ENCODE peak calls at places on chromosomes 1 and 21, in eight cellular contexts. One of them, this sample, is unnamed.

GRCh38 chr1:63557365-63557987 is 34.2 kb downstream of the EFCAB7 start:
- DNase-seq in astrocyte: peak
- DNase-seq in WERI-Rb-1: peak
- DNase-seq in HepG2: peak
- DNase-seq in epithelial cell of esophagus: peak
- DNase-seq in mesendoderm: peak
- DNase-seq in neuronal stem cell: peak
- DNase-seq in cardiac fibroblast: peak
- DNase-seq in this sample: peak

GRCh38 chr1:31424568-31424967 is 11.6 kb downstream of the SERINC2 start:
- DNase-seq in astrocyte: no peak
- DNase-seq in WERI-Rb-1: no peak
- DNase-seq in HepG2: no peak
- DNase-seq in epithelial cell of esophagus: no peak
- DNase-seq in mesendoderm: no peak
- DNase-seq in neuronal stem cell: no peak
- DNase-seq in cardiac fibroblast: no peak
- DNase-seq in this sample: no peak

GRCh38 chr1:11893907-11894251 is 32.3 kb downstream of the KIAA2013 start:
- DNase-seq in astrocyte: peak
- DNase-seq in WERI-Rb-1: peak
- DNase-seq in HepG2: peak
- DNase-seq in epithelial cell of esophagus: peak
- DNase-seq in mesendoderm: peak
- DNase-seq in neuronal stem cell: peak
- DNase-seq in cardiac fibroblast: peak
- DNase-seq in this sample: peak

GRCh38 chr1:178541829-178542553 is 29.1 kb downstream of the TEX35 start:
- DNase-seq in astrocyte: no peak
- DNase-seq in WERI-Rb-1: peak
- DNase-seq in HepG2: peak
- DNase-seq in epithelial cell of esophagus: peak
- DNase-seq in mesendoderm: peak
- DNase-seq in neuronal stem cell: no peak
- DNase-seq in cardiac fibroblast: peak
- DNase-seq in this sample: no peak

GRCh38 chr1:198556969-198557368 is 16.5 kb upstream of the ATP6V1G3 start:
- DNase-seq in astrocyte: no peak
- DNase-seq in WERI-Rb-1: no peak
- DNase-seq in HepG2: no peak
- DNase-seq in epithelial cell of esophagus: no peak
- DNase-seq in mesendoderm: no peak
- DNase-seq in neuronal stem cell: no peak
- DNase-seq in cardiac fibroblast: no peak
- DNase-seq in this sample: peak

GRCh38 chr1:81660286-81660685 is 140.4 kb upstream of the ADGRL2 start:
- DNase-seq in astrocyte: no peak
- DNase-seq in WERI-Rb-1: no peak
- DNase-seq in HepG2: no peak
- DNase-seq in epithelial cell of esophagus: peak
- DNase-seq in mesendoderm: peak
- DNase-seq in neuronal stem cell: no peak
- DNase-seq in cardiac fibroblast: no peak
- DNase-seq in this sample: peak

GRCh38 chr1:20721117-20722061 is 3.6 kb upstream of the KIF17 start:
- DNase-seq in astrocyte: no peak
- DNase-seq in WERI-Rb-1: no peak
- DNase-seq in HepG2: no peak
- DNase-seq in epithelial cell of esophagus: no peak
- DNase-seq in mesendoderm: no peak
- DNase-seq in neuronal stem cell: no peak
- DNase-seq in cardiac fibroblast: no peak
- DNase-seq in this sample: no peak

GRCh38 chr1:186864296-186864695 is 35.5 kb downstream of the PLA2G4A start:
- DNase-seq in astrocyte: peak
- DNase-seq in WERI-Rb-1: no peak
- DNase-seq in HepG2: no peak
- DNase-seq in epithelial cell of esophagus: no peak
- DNase-seq in mesendoderm: no peak
- DNase-seq in neuronal stem cell: no peak
- DNase-seq in cardiac fibroblast: no peak
- DNase-seq in this sample: peak

GRCh38 chr1:58308206-58308605 is 238.3 kb downstream of the OMA1 start:
- DNase-seq in astrocyte: no peak
- DNase-seq in WERI-Rb-1: no peak
- DNase-seq in HepG2: no peak
- DNase-seq in epithelial cell of esophagus: no peak
- DNase-seq in mesendoderm: peak
- DNase-seq in neuronal stem cell: no peak
- DNase-seq in cardiac fibroblast: no peak
- DNase-seq in this sample: no peak

GRCh38 chr1:46800742-46801141 is 1.9 kb downstream of the CYP4B1 start:
- DNase-seq in astrocyte: no peak
- DNase-seq in WERI-Rb-1: no peak
- DNase-seq in HepG2: no peak
- DNase-seq in epithelial cell of esophagus: no peak
- DNase-seq in mesendoderm: no peak
- DNase-seq in neuronal stem cell: no peak
- DNase-seq in cardiac fibroblast: no peak
- DNase-seq in this sample: no peak

GRCh38 chr1:168465942-168466702 is 77.7 kb downstream of the XCL2 start:
- DNase-seq in astrocyte: peak
- DNase-seq in WERI-Rb-1: peak
- DNase-seq in HepG2: peak
- DNase-seq in epithelial cell of esophagus: peak
- DNase-seq in mesendoderm: no peak
- DNase-seq in neuronal stem cell: no peak
- DNase-seq in cardiac fibroblast: peak
- DNase-seq in this sample: no peak

GRCh38 chr1:214213136-214213535 is 67.8 kb upstream of the SMYD2 start:
- DNase-seq in astrocyte: peak
- DNase-seq in WERI-Rb-1: no peak
- DNase-seq in HepG2: no peak
- DNase-seq in epithelial cell of esophagus: peak
- DNase-seq in mesendoderm: no peak
- DNase-seq in neuronal stem cell: no peak
- DNase-seq in cardiac fibroblast: no peak
- DNase-seq in this sample: peak

GRCh38 chr1:116182019-116182714 is 71.0 kb downstream of the MAB21L3 start:
- DNase-seq in astrocyte: no peak
- DNase-seq in WERI-Rb-1: no peak
- DNase-seq in HepG2: no peak
- DNase-seq in epithelial cell of esophagus: no peak
- DNase-seq in mesendoderm: no peak
- DNase-seq in neuronal stem cell: no peak
- DNase-seq in cardiac fibroblast: no peak
- DNase-seq in this sample: no peak

DNA sequence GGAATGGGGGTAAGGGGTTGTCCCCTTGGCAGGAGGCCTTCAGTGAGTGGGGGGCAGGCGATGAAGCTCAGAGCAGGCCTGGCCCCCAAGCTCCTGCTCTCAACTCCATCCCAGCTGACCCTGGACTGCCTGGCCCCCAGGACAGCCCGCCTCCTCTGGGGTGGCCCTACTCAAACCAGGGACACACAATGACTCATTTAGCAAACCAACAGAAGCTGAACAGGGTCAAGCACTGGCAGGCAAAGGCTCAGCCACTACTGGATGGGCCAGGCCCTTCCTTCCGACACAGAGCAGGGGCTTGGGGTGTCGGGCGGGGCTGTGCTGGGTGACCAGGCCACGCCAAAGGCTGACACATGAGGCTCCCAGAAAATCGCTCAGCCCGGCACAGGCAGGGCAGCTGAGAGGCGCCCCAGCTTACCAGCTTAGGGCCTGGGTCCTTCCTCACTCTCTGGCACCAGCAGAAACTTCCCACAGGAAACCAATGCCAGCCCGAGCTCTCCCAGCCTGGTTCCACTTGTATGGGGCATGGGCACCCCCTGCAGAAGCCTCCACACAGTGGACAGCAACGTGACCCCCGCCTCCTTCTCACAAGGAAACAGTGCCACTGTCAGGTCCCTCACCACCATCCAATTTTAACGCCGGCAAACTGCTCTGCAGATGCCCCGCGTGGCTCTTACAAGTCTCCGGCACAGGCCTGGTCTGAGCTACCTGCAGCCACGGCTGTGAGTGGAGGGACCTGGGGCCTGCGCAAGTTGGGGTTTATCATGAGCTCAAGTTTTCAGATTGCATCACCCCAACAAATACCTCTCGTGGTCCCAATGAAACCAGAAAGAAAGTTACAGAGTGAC is 114.3 kb downstream of the NPHP4 start:
- DNase-seq in astrocyte: no peak
- DNase-seq in WERI-Rb-1: no peak
- DNase-seq in HepG2: peak
- DNase-seq in epithelial cell of esophagus: no peak
- DNase-seq in mesendoderm: no peak
- DNase-seq in neuronal stem cell: no peak
- DNase-seq in cardiac fibroblast: no peak
- DNase-seq in this sample: no peak
- H3K4me3 ChIP-seq in astrocyte: no peak
- H3K4me3 ChIP-seq in WERI-Rb-1: no peak
- H3K4me3 ChIP-seq in HepG2: no peak
- H3K4me3 ChIP-seq in epithelial cell of esophagus: no peak
- H3K4me3 ChIP-seq in mesendoderm: no peak
- H3K4me3 ChIP-seq in neuronal stem cell: no peak
- H3K4me3 ChIP-seq in cardiac fibroblast: no peak
- H3K4me3 ChIP-seq in this sample: no peak

GRCh38 chr1:154199563-154199879 is 6.6 kb downstream of the CFAP141 start:
- DNase-seq in astrocyte: no peak
- DNase-seq in WERI-Rb-1: no peak
- DNase-seq in HepG2: peak
- DNase-seq in epithelial cell of esophagus: no peak
- DNase-seq in mesendoderm: peak
- DNase-seq in neuronal stem cell: no peak
- DNase-seq in cardiac fibroblast: no peak
- DNase-seq in this sample: no peak

GRCh38 chr1:154193821-154194220 is 1.9 kb upstream of the TPM3 start:
- DNase-seq in astrocyte: no peak
- DNase-seq in WERI-Rb-1: peak
- DNase-seq in HepG2: peak
- DNase-seq in epithelial cell of esophagus: peak
- DNase-seq in mesendoderm: no peak
- DNase-seq in neuronal stem cell: no peak
- DNase-seq in cardiac fibroblast: peak
- DNase-seq in this sample: peak

GRCh38 chr1:154198756-154199562 is 7.1 kb upstream of the TPM3 start:
- DNase-seq in astrocyte: peak
- DNase-seq in WERI-Rb-1: peak
- DNase-seq in HepG2: peak
- DNase-seq in epithelial cell of esophagus: peak
- DNase-seq in mesendoderm: peak
- DNase-seq in neuronal stem cell: peak
- DNase-seq in cardiac fibroblast: peak
- DNase-seq in this sample: peak
- H3K4me3 ChIP-seq in astrocyte: no peak
- H3K4me3 ChIP-seq in WERI-Rb-1: no peak
- H3K4me3 ChIP-seq in HepG2: no peak
- H3K4me3 ChIP-seq in epithelial cell of esophagus: no peak
- H3K4me3 ChIP-seq in mesendoderm: no peak
- H3K4me3 ChIP-seq in neuronal stem cell: peak
- H3K4me3 ChIP-seq in cardiac fibroblast: no peak
- H3K4me3 ChIP-seq in this sample: peak

GRCh38 chr21:36245649-36246048 is 74.3 kb upstream of the MORC3 start:
- DNase-seq in astrocyte: no peak
- DNase-seq in WERI-Rb-1: no peak
- DNase-seq in HepG2: no peak
- DNase-seq in epithelial cell of esophagus: no peak
- DNase-seq in mesendoderm: peak
- DNase-seq in neuronal stem cell: no peak
- DNase-seq in cardiac fibroblast: no peak
- DNase-seq in this sample: no peak
- H3K4me3 ChIP-seq in astrocyte: no peak
- H3K4me3 ChIP-seq in WERI-Rb-1: no peak
- H3K4me3 ChIP-seq in HepG2: no peak
- H3K4me3 ChIP-seq in epithelial cell of esophagus: no peak
- H3K4me3 ChIP-seq in mesendoderm: no peak
- H3K4me3 ChIP-seq in neuronal stem cell: no peak
- H3K4me3 ChIP-seq in cardiac fibroblast: no peak
- H3K4me3 ChIP-seq in this sample: no peak

GRCh38 chr1:218671573-218671972 is 326.4 kb downstream of the TGFB2 start:
- DNase-seq in astrocyte: peak
- DNase-seq in WERI-Rb-1: no peak
- DNase-seq in HepG2: no peak
- DNase-seq in epithelial cell of esophagus: no peak
- DNase-seq in mesendoderm: no peak
- DNase-seq in neuronal stem cell: no peak
- DNase-seq in cardiac fibroblast: peak
- DNase-seq in this sample: peak

GRCh38 chr1:218670875-218671274 is 325.7 kb downstream of the TGFB2 start:
- DNase-seq in astrocyte: no peak
- DNase-seq in WERI-Rb-1: no peak
- DNase-seq in HepG2: no peak
- DNase-seq in epithelial cell of esophagus: no peak
- DNase-seq in mesendoderm: no peak
- DNase-seq in neuronal stem cell: no peak
- DNase-seq in cardiac fibroblast: no peak
- DNase-seq in this sample: no peak

GRCh38 chr1:218668151-218668550 is 323.0 kb downstream of the TGFB2 start:
- DNase-seq in astrocyte: no peak
- DNase-seq in WERI-Rb-1: no peak
- DNase-seq in HepG2: no peak
- DNase-seq in epithelial cell of esophagus: no peak
- DNase-seq in mesendoderm: no peak
- DNase-seq in neuronal stem cell: no peak
- DNase-seq in cardiac fibroblast: peak
- DNase-seq in this sample: no peak

GRCh38 chr1:218666263-218666662 is 321.1 kb downstream of the TGFB2 start:
- DNase-seq in astrocyte: no peak
- DNase-seq in WERI-Rb-1: no peak
- DNase-seq in HepG2: no peak
- DNase-seq in epithelial cell of esophagus: no peak
- DNase-seq in mesendoderm: no peak
- DNase-seq in neuronal stem cell: no peak
- DNase-seq in cardiac fibroblast: no peak
- DNase-seq in this sample: no peak

GRCh38 chr1:218669431-218669830 is 324.3 kb downstream of the TGFB2 start:
- DNase-seq in astrocyte: peak
- DNase-seq in WERI-Rb-1: no peak
- DNase-seq in HepG2: no peak
- DNase-seq in epithelial cell of esophagus: peak
- DNase-seq in mesendoderm: no peak
- DNase-seq in neuronal stem cell: no peak
- DNase-seq in cardiac fibroblast: no peak
- DNase-seq in this sample: peak
- H3K4me3 ChIP-seq in astrocyte: no peak
- H3K4me3 ChIP-seq in WERI-Rb-1: no peak
- H3K4me3 ChIP-seq in HepG2: no peak
- H3K4me3 ChIP-seq in epithelial cell of esophagus: no peak
- H3K4me3 ChIP-seq in mesendoderm: no peak
- H3K4me3 ChIP-seq in neuronal stem cell: no peak
- H3K4me3 ChIP-seq in cardiac fibroblast: no peak
- H3K4me3 ChIP-seq in this sample: no peak

GRCh38 chr1:175124842-175125241 is 57.2 kb downstream of the TNN start:
- DNase-seq in astrocyte: no peak
- DNase-seq in WERI-Rb-1: no peak
- DNase-seq in HepG2: no peak
- DNase-seq in epithelial cell of esophagus: no peak
- DNase-seq in mesendoderm: no peak
- DNase-seq in neuronal stem cell: no peak
- DNase-seq in cardiac fibroblast: peak
- DNase-seq in this sample: peak
- H3K4me3 ChIP-seq in astrocyte: no peak
- H3K4me3 ChIP-seq in WERI-Rb-1: no peak
- H3K4me3 ChIP-seq in HepG2: no peak
- H3K4me3 ChIP-seq in epithelial cell of esophagus: no peak
- H3K4me3 ChIP-seq in mesendoderm: no peak
- H3K4me3 ChIP-seq in neuronal stem cell: no peak
- H3K4me3 ChIP-seq in cardiac fibroblast: no peak
- H3K4me3 ChIP-seq in this sample: no peak